ENCODE peak calls at places on chromosomes 13 and 19, in four cellular contexts. Q is CD8-positive, alpha-beta T cell; D is Karpas-422; I is astrocyte of the spinal cord. N is an unnamed sample.

GRCh38 chr19:3801412-3802096 is 15.4 kb upstream of the MATK start:
- DNase-seq in Q (peak; percentile 69), D (no peak), I (no peak), N (no peak)

GRCh38 chr13:28321751-28322150 is 173.2 kb downstream of the FLT1 start:
- DNase-seq in Q (no peak), D (peak; percentile 16), I (no peak), N (no peak)

GRCh38 chr19:9782282-9782681 is 13.7 kb upstream of the ZNF846 start:
- DNase-seq in Q (no peak), D (no peak), I (no peak), N (no peak)

GRCh38 chr13:23868521-23868920 is 20.7 kb downstream of the MIPEP start:
- DNase-seq in Q (no peak), D (no peak), I (peak; percentile 66), N (no peak)

GRCh38 chr13:106277483-106278154 is 257.8 kb downstream of the EFNB2 start:
- DNase-seq in Q (no peak), D (no peak), I (no peak), N (no peak)

GRCh38 chr19:48966541-48967345 is 1.6 kb downstream of the FTL start:
- DNase-seq in Q (no peak), D (peak; percentile 80), I (no peak), N (no peak)

GRCh38 chr19:20247016-20247683 is 80.1 kb downstream of the ZNF486 start:
- DNase-seq in Q (peak; percentile 25), D (peak; percentile 82), I (no peak), N (peak; percentile 58)

GRCh38 chr13:95784891-95785290 is 108.0 kb downstream of the DNAJC3 start:
- DNase-seq in Q (no peak), D (no peak), I (peak; percentile 34), N (no peak)

GRCh38 chr13:74869846-74870245 is 612.1 kb downstream of the TBC1D4 start:
- DNase-seq in Q (no peak), D (no peak), I (no peak), N (no peak)

GRCh38 chr13:42815686-42816085 is 34.3 kb downstream of the FAM216B start:
- DNase-seq in Q (no peak), D (no peak), I (peak; percentile 56), N (no peak)

GRCh38 chr13:74316531-74316930 is 182.3 kb upstream of the KLF12 start:
- DNase-seq in Q (no peak), D (no peak), I (no peak), N (no peak)

GRCh38 chr19:928471-929259 is 2.8 kb downstream of the ARID3A start:
- DNase-seq in Q (no peak), D (no peak), I (no peak), N (peak; percentile 86)

DNA sequence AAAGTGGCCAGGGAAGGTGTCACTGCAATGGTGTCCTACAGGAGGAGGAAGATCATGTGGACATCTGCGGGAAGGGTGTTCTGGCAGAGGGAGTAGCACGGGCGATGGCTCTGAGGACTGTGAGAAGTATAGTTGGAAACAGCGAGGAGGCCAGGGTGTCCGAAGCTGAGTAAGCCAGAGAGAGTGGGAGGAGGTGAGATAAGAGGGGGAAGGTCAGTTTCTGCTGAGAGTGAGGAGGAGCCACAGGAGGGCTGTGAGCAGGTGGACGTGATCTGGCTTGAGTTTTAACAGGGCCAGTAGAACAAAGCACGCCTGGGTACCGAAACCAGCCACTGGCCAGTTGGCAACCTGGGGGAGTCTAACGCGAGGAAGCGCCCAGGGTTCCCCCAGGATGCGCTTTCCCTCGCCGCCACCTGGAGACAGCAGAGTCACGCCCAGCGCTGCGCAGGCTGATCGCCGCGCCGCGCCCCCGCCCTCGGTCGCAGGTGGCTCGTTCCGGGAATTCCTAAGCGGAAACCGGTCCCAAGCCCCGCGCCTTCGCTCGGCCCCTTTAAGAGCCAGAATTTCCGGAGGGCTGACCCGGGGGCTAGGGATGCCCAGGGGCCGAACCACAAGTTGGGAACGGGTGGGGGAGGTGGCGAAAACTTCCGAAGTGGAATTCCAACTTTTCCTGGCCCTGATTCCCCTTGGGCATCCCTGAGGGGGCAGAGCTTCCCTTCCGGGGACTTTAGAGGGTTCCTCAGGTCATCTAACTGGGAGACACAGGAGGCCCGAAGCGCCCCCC is 1.1 kb upstream of the LSR start:
- DNase-seq in Q (peak; percentile 67), D (no peak), I (no peak), N (peak; percentile 94)
- H3K4me3 ChIP-seq in Q (peak overlapping the region; percentile 96), D (no peak overlapping the region), I (no peak overlapping the region), N (peak overlapping the region; percentile 41)

DNA sequence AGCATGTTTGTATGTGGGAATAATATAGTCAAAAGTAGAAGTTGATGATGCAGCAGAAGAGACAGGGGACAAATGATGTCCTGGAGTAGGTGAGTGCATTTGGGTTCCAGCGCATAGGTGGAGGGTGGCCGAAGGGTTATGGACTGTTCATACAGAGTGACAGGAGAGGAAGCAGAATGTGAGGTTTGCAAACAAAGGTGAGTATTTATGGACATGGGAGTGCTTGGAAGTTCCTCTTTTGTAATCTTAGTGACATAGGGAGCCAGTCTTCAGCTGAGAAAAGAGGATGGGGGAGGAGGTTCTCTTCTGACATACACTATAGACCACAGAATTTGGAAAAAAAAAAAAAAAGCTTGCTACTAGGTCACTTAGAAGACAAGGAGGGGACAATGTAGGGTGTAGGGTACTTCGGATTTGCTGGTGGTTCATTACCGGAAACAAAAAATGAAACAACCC is 331.6 kb downstream of the DLEU7 start:
- DNase-seq in Q (no peak), D (peak; percentile 93), I (no peak), N (no peak)
- H3K4me3 ChIP-seq in Q (peak overlapping the region; percentile 53), D (peak overlapping the region; percentile 60), I (no peak overlapping the region), N (no peak overlapping the region)

DNA sequence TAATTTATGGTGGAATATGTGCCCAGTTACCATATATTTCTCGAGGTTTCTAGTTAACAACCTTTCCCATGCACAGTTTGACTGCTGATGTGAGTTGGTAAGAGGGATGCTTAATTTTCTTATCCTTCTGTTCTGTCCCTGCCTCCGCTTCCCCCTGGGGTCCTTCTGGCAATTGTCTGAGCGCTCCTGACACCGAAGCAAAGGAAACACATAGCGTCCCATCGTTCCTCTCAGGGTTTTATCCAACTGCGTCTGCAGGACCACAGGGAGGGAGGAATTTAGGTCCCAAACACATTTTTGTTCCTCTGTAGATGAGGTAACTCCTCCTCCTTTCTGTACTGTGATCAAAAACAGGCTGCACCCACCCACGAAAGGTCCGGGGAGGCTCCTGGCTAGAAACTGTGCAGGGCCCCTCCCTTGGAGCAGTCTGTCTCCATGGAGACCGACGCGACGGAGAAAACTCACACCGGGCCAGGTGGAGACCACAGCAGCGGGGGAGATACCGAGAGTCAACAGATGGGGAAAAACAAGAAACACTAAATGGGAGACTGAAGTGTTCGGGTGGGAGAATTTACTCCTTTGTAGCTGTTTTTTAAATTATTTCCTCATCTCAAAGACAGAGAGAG is 191.9 kb upstream of the NBEA start:
- DNase-seq in Q (no peak), D (no peak), I (no peak), N (peak; percentile 31)
- H3K4me3 ChIP-seq in Q (no peak overlapping the region), D (no peak overlapping the region), I (peak overlapping the region; percentile 35), N (peak overlapping the region; percentile 25)

GRCh38 chr13:100646871-100647270 is 27.7 kb downstream of the TMTC4 start:
- DNase-seq in Q (no peak), D (no peak), I (no peak), N (no peak)

GRCh38 chr13:100648354-100648753 is 26.2 kb downstream of the TMTC4 start:
- DNase-seq in Q (no peak), D (no peak), I (no peak), N (no peak)

GRCh38 chr13:100652510-100652909 is 22.1 kb downstream of the TMTC4 start:
- DNase-seq in Q (no peak), D (no peak), I (no peak), N (no peak)

GRCh38 chr13:100646030-100646673 is 28.4 kb downstream of the TMTC4 start:
- DNase-seq in Q (no peak), D (no peak), I (peak; percentile 44), N (peak; percentile 45)

GRCh38 chr13:100650321-100650720 is 24.3 kb downstream of the TMTC4 start:
- DNase-seq in Q (no peak), D (no peak), I (no peak), N (no peak)
- H3K4me3 ChIP-seq in Q (no peak overlapping the region), D (no peak overlapping the region), I (no peak overlapping the region), N (no peak overlapping the region)

GRCh38 chr13:110246530-110246929 is 60.4 kb downstream of the COL4A1 start:
- DNase-seq in Q (no peak), D (no peak), I (no peak), N (no peak)
- H3K4me3 ChIP-seq in Q (no peak overlapping the region), D (no peak overlapping the region), I (no peak overlapping the region), N (no peak overlapping the region)

GRCh38 chr13:39415403-39415802 is 187.6 kb downstream of the LHFPL6 start:
- DNase-seq in Q (no peak), D (peak; percentile 70), I (peak; percentile 51), N (no peak)

GRCh38 chr13:39418424-39418823 is 184.6 kb downstream of the LHFPL6 start:
- DNase-seq in Q (no peak), D (no peak), I (no peak), N (no peak)

GRCh38 chr13:39419068-39419467 is 183.9 kb downstream of the LHFPL6 start:
- DNase-seq in Q (no peak), D (no peak), I (no peak), N (no peak)

GRCh38 chr13:39417643-39418042 is 185.3 kb downstream of the LHFPL6 start:
- DNase-seq in Q (no peak), D (no peak), I (peak; percentile 77), N (peak; percentile 32)

DNA sequence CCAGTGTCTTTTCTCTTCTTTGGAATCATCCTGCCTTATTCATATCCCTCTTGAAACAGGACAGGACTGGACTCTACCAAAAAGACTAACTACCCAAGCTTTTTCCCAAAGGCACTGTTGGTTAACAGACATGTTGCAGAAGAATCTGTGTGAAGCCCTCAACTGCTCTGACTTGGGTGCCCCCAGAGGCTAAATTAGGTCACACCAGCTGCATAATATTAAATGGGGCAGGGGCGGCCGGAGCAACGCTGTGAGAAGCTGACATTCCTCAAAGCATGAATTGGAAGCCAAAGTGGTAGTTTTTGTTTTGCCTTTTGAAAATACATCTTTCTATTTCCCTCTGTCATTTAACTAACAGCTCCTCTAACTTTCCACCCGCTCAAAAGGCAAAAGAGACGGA is 185.9 kb downstream of the LHFPL6 start:
- DNase-seq in Q (no peak), D (no peak), I (peak; percentile 15), N (no peak)
- H3K4me3 ChIP-seq in Q (no peak overlapping the region), D (no peak overlapping the region), I (no peak overlapping the region), N (no peak overlapping the region)

GRCh38 chr19:31674503-31675186 is 325.4 kb upstream of the TSHZ3 start:
- DNase-seq in Q (no peak), D (no peak), I (peak; percentile 66), N (no peak)
- H3K4me3 ChIP-seq in Q (no peak overlapping the region), D (no peak overlapping the region), I (no peak overlapping the region), N (no peak overlapping the region)

GRCh38 chr19:45864629-45865082 is 530 bp downstream of the FOXA3 start:
- DNase-seq in Q (no peak), D (no peak), I (no peak), N (no peak)

GRCh38 chr19:45865269-45865948 is 1.3 kb downstream of the FOXA3 start:
- DNase-seq in Q (no peak), D (no peak), I (no peak), N (no peak)

GRCh38 chr19:45862564-45863334 is at the start of gene SYMPK:
- DNase-seq in Q (peak; percentile 98), D (peak; percentile 99), I (peak; percentile 98), N (peak; percentile 99)

GRCh38 chr19:45863335-45863839 is 440 bp upstream of the SYMPK start:
- DNase-seq in Q (no peak), D (no peak), I (no peak), N (no peak)

GRCh38 chr19:45863840-45864628 is at the start of gene FOXA3:
- DNase-seq in Q (peak; percentile 52), D (peak; percentile 77), I (peak; percentile 8), N (peak; percentile 89)
- H3K4me3 ChIP-seq in Q (peak within 1 kb of the TSS; percentile 93), D (peak within 1 kb of the TSS; percentile 56), I (peak within 1 kb of the TSS; percentile 97), N (peak within 1 kb of the TSS; percentile 55)